ENCODE peak calls at places on chromosomes 13 and 19, in eight cellular contexts. O is Panc1, X is psoas muscle, F is A549, N is fibroblast of pulmonary artery, Y is lower leg skin, C is retinal pigment epithelial cell, I is spleen. W is an unnamed sample.

GRCh38 chr19:29858000-29858596 is 46.3 kb downstream of the CCNE1 start:
- DNase-seq in N (no peak), O (no peak), X (peak), Y (no peak), I (no peak), F (peak), C (no peak), W (no peak)

GRCh38 chr13:102405499-102406079 is 3.7 kb upstream of the FGF14 start:
- DNase-seq in F (no peak), C (no peak), O (no peak), I (no peak), N (peak), X (no peak), Y (no peak), W (no peak)

GRCh38 chr19:44770550-44771257 is 7.0 kb upstream of the CBLC start:
- DNase-seq in Y (peak), X (peak), N (peak), C (peak), O (peak), F (peak), I (peak), W (peak)

GRCh38 chr19:6045108-6045507 is 65.2 kb downstream of the RFX2 start:
- DNase-seq in I (no peak), O (no peak), C (no peak), F (no peak), Y (no peak), X (no peak), N (no peak), W (peak)

GRCh38 chr13:95915102-95915501 is 138.1 kb downstream of the UGGT2 start:
- DNase-seq in F (no peak), I (no peak), Y (no peak), X (no peak), O (no peak), C (no peak), N (no peak), W (no peak)

GRCh38 chr19:677601-678380 is 1.6 kb downstream of the FSTL3 start:
- DNase-seq in O (no peak), X (peak), N (no peak), F (peak), C (no peak), Y (no peak), I (no peak), W (peak)

GRCh38 chr13:113977976-113978375 is 4.1 kb upstream of the C13orf46 start:
- DNase-seq in X (peak), C (no peak), N (no peak), F (no peak), O (no peak), I (no peak), Y (no peak), W (no peak)

GRCh38 chr13:30710442-30710841 is 24.9 kb upstream of the ALOX5AP start:
- DNase-seq in Y (no peak), N (no peak), F (no peak), X (no peak), I (no peak), C (no peak), O (no peak), W (no peak)

GRCh38 chr19:50333737-50334617 is 4.8 kb upstream of the KCNC3 start:
- DNase-seq in I (peak), X (peak), F (peak), N (peak), C (no peak), Y (no peak), O (no peak), W (peak)

GRCh38 chr19:46077815-46078167 is 37.0 kb upstream of the IGFL4 start:
- DNase-seq in I (no peak), C (no peak), Y (no peak), F (no peak), O (no peak), N (no peak), X (no peak), W (no peak)
- TF ChIP-seq CTCF in I (no peak), C (no peak), Y (no peak), F (no peak), O (peak), N (no peak), X (no peak), W (no peak)

DNA sequence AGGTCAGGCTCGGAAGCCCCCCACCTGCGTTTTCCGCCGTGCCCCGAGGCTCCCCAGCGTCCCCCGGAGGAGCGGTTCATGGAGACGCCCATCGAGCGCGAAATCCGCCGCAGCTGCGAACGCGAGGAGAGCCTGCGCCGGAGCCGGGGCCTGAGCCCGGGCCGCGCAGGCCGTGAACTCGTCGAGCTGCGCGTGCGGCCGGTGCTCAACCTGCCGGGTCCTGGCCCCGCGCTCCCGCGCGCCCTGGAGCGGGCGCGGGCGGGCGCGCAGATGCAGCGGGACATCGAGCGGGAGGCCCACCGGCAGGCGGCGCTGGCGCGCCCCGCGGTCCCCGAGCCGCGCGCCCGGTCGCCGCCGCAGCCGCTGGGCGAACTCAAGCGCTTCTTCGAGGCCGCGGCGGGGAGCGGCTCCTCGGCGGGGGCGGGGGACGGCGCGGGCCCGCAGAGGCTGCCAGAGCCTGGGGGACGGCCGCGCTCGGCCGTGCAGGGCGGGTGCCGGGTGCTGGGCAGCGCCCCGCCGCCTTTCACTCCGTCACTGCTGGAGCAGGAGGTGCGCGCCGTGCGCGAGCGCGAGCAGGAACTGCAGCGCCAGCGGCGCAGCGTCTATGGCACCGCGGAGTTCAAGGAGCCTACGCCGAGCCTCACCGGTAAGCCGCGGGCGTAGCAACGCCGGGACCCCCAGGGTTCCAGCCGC is 792 bp downstream of the MISP3 start:
- DNase-seq in Y (peak), C (no peak), X (peak), O (no peak), N (peak), I (peak), F (no peak), W (peak)
- TF ChIP-seq CTCF in Y (no peak), C (peak), X (peak), O (peak), N (peak), I (no peak), F (peak), W (peak)

GRCh38 chr13:70792121-70792520 is 683.9 kb upstream of the KLHL1 start:
- DNase-seq in X (no peak), O (no peak), N (no peak), I (no peak), C (no peak), F (no peak), Y (no peak), W (no peak)
- TF ChIP-seq CTCF in X (no peak), O (no peak), N (no peak), I (no peak), C (no peak), F (no peak), Y (no peak), W (no peak)

DNA sequence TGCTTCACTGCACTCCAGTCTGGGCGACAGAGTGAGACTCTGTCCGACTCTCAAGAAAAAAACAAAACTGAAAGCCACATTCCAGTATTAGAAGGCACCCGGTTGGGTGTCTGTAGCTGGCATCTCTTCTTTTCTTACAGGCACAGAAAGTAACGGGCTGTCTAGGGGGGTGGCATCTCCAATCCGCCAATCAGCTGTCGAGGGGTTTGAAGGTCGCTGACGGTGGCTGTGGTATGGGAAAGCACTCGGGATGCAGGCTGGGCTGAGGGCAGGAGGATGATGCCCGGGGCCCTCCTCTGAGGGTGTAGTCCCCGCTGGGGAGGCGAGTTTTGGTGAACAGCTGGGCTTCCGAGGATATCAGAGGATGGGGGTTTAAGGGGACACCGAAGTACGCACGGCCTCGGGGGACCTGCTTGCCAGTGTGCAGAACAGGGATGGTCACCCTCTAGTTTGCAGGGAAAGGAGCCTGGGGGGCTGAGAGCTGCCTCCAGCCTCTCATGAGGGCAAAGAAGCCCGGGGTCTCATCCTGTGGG is 27.0 kb upstream of the ZBTB7A start:
- DNase-seq in I (no peak), Y (no peak), O (no peak), F (no peak), X (no peak), C (no peak), N (no peak), W (peak)
- TF ChIP-seq CTCF in I (no peak), Y (no peak), O (no peak), F (no peak), X (no peak), C (no peak), N (no peak), W (no peak)

GRCh38 chr19:41893899-41894298 is 10.9 kb downstream of the ARHGEF1 start:
- DNase-seq in Y (no peak), C (no peak), O (no peak), I (no peak), F (no peak), X (no peak), N (no peak), W (no peak)
- TF ChIP-seq CTCF in Y (no peak), C (peak), O (peak), I (no peak), F (no peak), X (no peak), N (peak), W (no peak)

DNA sequence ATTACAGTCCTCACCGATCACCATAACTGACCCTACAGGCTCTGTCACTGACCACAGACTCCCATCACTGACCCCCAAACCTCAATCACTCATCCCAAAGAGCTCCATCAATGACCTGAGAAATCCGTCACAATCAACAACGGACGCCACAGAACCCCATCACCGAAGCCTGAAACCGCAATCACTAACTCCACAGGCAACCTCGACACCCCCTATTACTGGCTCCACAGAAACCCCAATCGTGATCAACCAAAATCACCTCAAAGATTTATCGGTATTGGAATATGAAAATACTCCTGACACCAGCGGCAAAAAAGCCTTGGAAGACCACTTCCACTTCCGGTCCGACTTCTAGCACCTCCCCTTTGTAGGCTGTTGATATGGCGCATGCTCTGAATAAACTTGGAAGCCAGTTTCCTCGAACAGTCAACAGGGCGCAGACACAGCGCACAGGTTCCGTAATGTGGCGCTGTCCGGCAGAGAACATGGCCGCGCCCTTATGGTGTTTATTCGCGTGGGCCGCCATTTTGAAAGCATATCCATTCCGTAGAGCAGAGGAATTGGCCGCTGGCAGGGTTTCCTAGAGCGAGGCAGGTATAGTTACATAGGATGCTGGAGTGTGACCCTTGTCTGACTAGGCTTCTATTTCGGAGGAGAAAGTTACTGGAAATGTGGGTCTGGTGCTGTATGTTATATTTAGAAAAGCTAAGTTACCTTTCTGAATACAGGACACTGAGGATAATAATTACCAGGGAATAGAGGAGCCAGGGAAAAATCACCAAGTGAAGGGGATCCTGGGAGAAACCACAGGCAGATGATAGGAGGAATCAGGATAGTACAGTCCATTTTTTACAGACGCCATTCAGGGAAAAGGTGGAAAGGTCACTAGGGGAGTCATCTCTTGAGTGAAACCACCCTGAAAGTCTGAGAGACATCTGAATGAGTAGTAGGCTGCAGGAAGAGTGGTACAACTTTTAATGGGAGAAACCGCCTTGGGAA is at the start of gene ZNF585A:
- DNase-seq in I (peak), C (peak), N (peak), X (peak), F (peak), Y (peak), O (peak), W (peak)
- TF ChIP-seq CTCF in I (peak), C (peak), N (peak), X (peak), F (no peak), Y (no peak), O (no peak), W (peak)